ENCODE peak calls at places on chromosomes 12 and 14, in seven cellular contexts. W is Caki2, M is T-helper 2 cell, L is SIG-M5, A is AG08395, I is left cardiac atrium, D is heart right ventricle. C is an unnamed sample.
A peak's percentile ranks its signal among the peaks of the same experiment; 100 is the strongest.

GRCh38 chr14:35385042-35385839 is 19.3 kb downstream of the NFKBIA start:
- DNase-seq in D (peak; percentile 88), A (peak; percentile 91), I (peak; percentile 82), M (no peak), W (peak; percentile 98), L (no peak), C (peak; percentile 90)

GRCh38 chr12:66753810-66754209 is 74.9 kb upstream of the GRIP1 start:
- DNase-seq in L (no peak), I (no peak), A (no peak), M (no peak), D (no peak), W (peak; percentile 28), C (no peak)

GRCh38 chr12:15472036-15472435 is 149.7 kb downstream of the PTPRO start:
- DNase-seq in A (no peak), D (no peak), I (no peak), L (no peak), M (no peak), W (no peak), C (no peak)

GRCh38 chr12:15526033-15526432 is 203.7 kb downstream of the PTPRO start:
- DNase-seq in M (no peak), I (no peak), W (no peak), L (peak; percentile 42), A (no peak), D (no peak), C (no peak)

GRCh38 chr14:92503756-92504491 is 9.7 kb upstream of the RIN3 start:
- DNase-seq in W (peak; percentile 87), D (no peak), A (peak; percentile 85), L (no peak), M (no peak), I (no peak), C (peak; percentile 78)

GRCh38 chr14:101049942-101050341 is 146.4 kb upstream of the RTL1 start:
- DNase-seq in D (no peak), M (no peak), W (no peak), L (no peak), A (no peak), I (no peak), C (no peak)

GRCh38 chr14:97120204-97121120 is 323.3 kb downstream of the VRK1 start:
- DNase-seq in I (no peak), A (no peak), M (peak; percentile 52), D (no peak), L (no peak), W (peak; percentile 8), C (no peak)

GRCh38 chr12:98154850-98155249 is 360.5 kb upstream of the TMPO start:
- DNase-seq in I (no peak), L (no peak), D (peak; percentile 11), A (no peak), W (no peak), M (no peak), C (no peak)

GRCh38 chr12:57735952-57736742 is 2.4 kb downstream of the AGAP2 start:
- DNase-seq in L (no peak), I (peak; percentile 40), A (peak; percentile 41), D (peak; percentile 53), W (peak; percentile 28), M (no peak), C (peak; percentile 74)

C was measured in hepatic stellate cell.